ENCODE peak calls at places on chromosome 2, in five cellular contexts. One of them, this sample, is unnamed. For H3K4me1, the result is how much of the 10 kb centered on the place peaks cover.

GRCh38 chr2:65436825-65437221 is 4.4 kb upstream of the SPRED2 start:
- DNase-seq in K562: peak
- DNase-seq in GM12878: peak
- DNase-seq in HepG2: no peak
- DNase-seq in HCT116: no peak
- DNase-seq in this sample: no peak

GRCh38 chr2:11493282-11493681 is 27.3 kb upstream of the E2F6 start:
- DNase-seq in HepG2: no peak
- DNase-seq in K562: no peak
- DNase-seq in GM12878: no peak
- DNase-seq in HCT116: no peak
- DNase-seq in this sample: no peak

GRCh38 chr2:5921081-5921642 is 229.0 kb downstream of the SOX11 start:
- DNase-seq in K562: no peak
- DNase-seq in GM12878: no peak
- DNase-seq in HepG2: peak
- DNase-seq in HCT116: no peak
- DNase-seq in this sample: no peak

GRCh38 chr2:111705206-111705605 is 178.8 kb downstream of the ANAPC1 start:
- DNase-seq in GM12878: no peak
- DNase-seq in K562: no peak
- DNase-seq in HepG2: no peak
- DNase-seq in HCT116: no peak
- DNase-seq in this sample: no peak

GRCh38 chr2:100223502-100223901 is 81.1 kb upstream of the AFF3 start:
- DNase-seq in K562: no peak
- DNase-seq in HepG2: no peak
- DNase-seq in HCT116: no peak
- DNase-seq in GM12878: no peak
- DNase-seq in this sample: no peak

GRCh38 chr2:182912518-182912915 is 46.1 kb upstream of the FRZB start:
- DNase-seq in GM12878: no peak
- DNase-seq in K562: no peak
- DNase-seq in HepG2: no peak
- DNase-seq in HCT116: no peak
- DNase-seq in this sample: no peak

GRCh38 chr2:211035548-211036185 is 479.3 kb downstream of the CPS1 start:
- DNase-seq in GM12878: no peak
- DNase-seq in K562: no peak
- DNase-seq in HepG2: peak
- DNase-seq in HCT116: peak
- DNase-seq in this sample: peak

GRCh38 chr2:231925303-231926179 is 655 bp downstream of the NPPC start:
- DNase-seq in GM12878: no peak
- DNase-seq in HCT116: peak
- DNase-seq in HepG2: peak
- DNase-seq in K562: peak
- DNase-seq in this sample: peak

GRCh38 chr2:158411748-158412147 is 44.8 kb downstream of the CCDC148 start:
- DNase-seq in GM12878: no peak
- DNase-seq in K562: no peak
- DNase-seq in HepG2: no peak
- DNase-seq in HCT116: no peak
- DNase-seq in this sample: no peak

GRCh38 chr2:221420245-221420644 is 151.9 kb downstream of the EPHA4 start:
- DNase-seq in GM12878: peak
- DNase-seq in HCT116: no peak
- DNase-seq in K562: no peak
- DNase-seq in HepG2: no peak
- DNase-seq in this sample: no peak

GRCh38 chr2:85710687-85711577 is 16.8 kb downstream of the GNLY start:
- DNase-seq in HCT116: no peak
- DNase-seq in HepG2: no peak
- DNase-seq in K562: no peak
- DNase-seq in GM12878: no peak
- DNase-seq in this sample: no peak

GRCh38 chr2:180006236-180006635 is 861 bp downstream of the CWC22 start:
- DNase-seq in K562: no peak
- DNase-seq in HepG2: no peak
- DNase-seq in GM12878: no peak
- DNase-seq in HCT116: no peak
- DNase-seq in this sample: no peak

GRCh38 chr2:191462370-191462769 is 215.6 kb upstream of the NABP1 start:
- DNase-seq in K562: no peak
- DNase-seq in GM12878: no peak
- DNase-seq in HepG2: no peak
- DNase-seq in HCT116: no peak
- DNase-seq in this sample: no peak

GRCh38 chr2:39684495-39684894 is 18.8 kb downstream of the TMEM178A start:
- DNase-seq in HCT116: no peak
- DNase-seq in GM12878: no peak
- DNase-seq in HepG2: no peak
- DNase-seq in K562: peak
- DNase-seq in this sample: no peak

GRCh38 chr2:133633851-133634250 is 65.6 kb upstream of the NCKAP5 start:
- DNase-seq in HCT116: no peak
- DNase-seq in K562: no peak
- DNase-seq in HepG2: no peak
- DNase-seq in GM12878: no peak
- DNase-seq in this sample: no peak

GRCh38 chr2:154229971-154230370 is 358.2 kb downstream of the GALNT13 start:
- DNase-seq in HepG2: no peak
- DNase-seq in GM12878: no peak
- DNase-seq in HCT116: no peak
- DNase-seq in K562: no peak
- DNase-seq in this sample: no peak

GRCh38 chr2:178484245-178485041 is 4.2 kb downstream of the PLEKHA3 start:
- DNase-seq in GM12878: no peak
- DNase-seq in K562: peak
- DNase-seq in HCT116: no peak
- DNase-seq in HepG2: no peak
- DNase-seq in this sample: no peak

GRCh38 chr2:203908344-203909185 is 28.0 kb upstream of the ICOS start:
- DNase-seq in GM12878: no peak
- DNase-seq in HCT116: no peak
- DNase-seq in HepG2: no peak
- DNase-seq in K562: no peak
- DNase-seq in this sample: no peak

GRCh38 chr2:230875347-230876315 is 10.9 kb downstream of the ITM2C start:
- DNase-seq in GM12878: no peak
- DNase-seq in K562: no peak
- DNase-seq in HepG2: no peak
- DNase-seq in HCT116: no peak
- DNase-seq in this sample: no peak

GRCh38 chr2:109527846-109528705 is 85.7 kb downstream of the SEPTIN10 start:
- DNase-seq in K562: no peak
- DNase-seq in HepG2: peak
- DNase-seq in HCT116: no peak
- DNase-seq in GM12878: no peak
- DNase-seq in this sample: no peak

GRCh38 chr2:16246281-16246850 is 306.0 kb downstream of the MYCN start:
- DNase-seq in HepG2: no peak
- DNase-seq in GM12878: no peak
- DNase-seq in HCT116: no peak
- DNase-seq in K562: no peak
- DNase-seq in this sample: no peak

GRCh38 chr2:120520929-120521912 is 175.3 kb downstream of the INHBB start:
- DNase-seq in GM12878: no peak
- DNase-seq in K562: peak
- DNase-seq in HCT116: peak
- DNase-seq in HepG2: peak
- DNase-seq in this sample: peak

GRCh38 chr2:127514485-127514884 is 11.8 kb downstream of the IWS1 start:
- DNase-seq in K562: no peak
- DNase-seq in HepG2: no peak
- DNase-seq in HCT116: no peak
- DNase-seq in GM12878: no peak
- DNase-seq in this sample: no peak

GRCh38 chr2:178420463-178420990 is 30.4 kb downstream of the PRKRA start:
- DNase-seq in GM12878: no peak
- DNase-seq in HepG2: no peak
- DNase-seq in K562: no peak
- DNase-seq in HCT116: no peak
- DNase-seq in this sample: no peak

GRCh38 chr2:165293439-165294420 is 54.5 kb downstream of the SCN2A start:
- DNase-seq in HCT116: peak
- DNase-seq in K562: peak
- DNase-seq in HepG2: peak
- DNase-seq in GM12878: peak
- DNase-seq in this sample: peak

GRCh38 chr2:205852457-205852856 is 170.2 kb downstream of the NRP2 start:
- DNase-seq in HepG2: no peak
- DNase-seq in GM12878: no peak
- DNase-seq in HCT116: no peak
- DNase-seq in K562: no peak
- DNase-seq in this sample: no peak

GRCh38 chr2:231890896-231891513 is 35.2 kb downstream of the NPPC start:
- DNase-seq in GM12878: no peak
- DNase-seq in HCT116: no peak
- DNase-seq in K562: no peak
- DNase-seq in HepG2: no peak
- DNase-seq in this sample: no peak

GRCh38 chr2:69780907-69781306 is 39.0 kb downstream of the ANXA4 start:
- DNase-seq in K562: no peak
- DNase-seq in HCT116: no peak
- DNase-seq in HepG2: peak
- DNase-seq in GM12878: no peak
- DNase-seq in this sample: no peak

GRCh38 chr2:173881886-173882285 is 83.3 kb downstream of the SP3 start:
- DNase-seq in K562: no peak
- DNase-seq in HCT116: no peak
- DNase-seq in GM12878: no peak
- DNase-seq in HepG2: no peak
- DNase-seq in this sample: no peak

DNA sequence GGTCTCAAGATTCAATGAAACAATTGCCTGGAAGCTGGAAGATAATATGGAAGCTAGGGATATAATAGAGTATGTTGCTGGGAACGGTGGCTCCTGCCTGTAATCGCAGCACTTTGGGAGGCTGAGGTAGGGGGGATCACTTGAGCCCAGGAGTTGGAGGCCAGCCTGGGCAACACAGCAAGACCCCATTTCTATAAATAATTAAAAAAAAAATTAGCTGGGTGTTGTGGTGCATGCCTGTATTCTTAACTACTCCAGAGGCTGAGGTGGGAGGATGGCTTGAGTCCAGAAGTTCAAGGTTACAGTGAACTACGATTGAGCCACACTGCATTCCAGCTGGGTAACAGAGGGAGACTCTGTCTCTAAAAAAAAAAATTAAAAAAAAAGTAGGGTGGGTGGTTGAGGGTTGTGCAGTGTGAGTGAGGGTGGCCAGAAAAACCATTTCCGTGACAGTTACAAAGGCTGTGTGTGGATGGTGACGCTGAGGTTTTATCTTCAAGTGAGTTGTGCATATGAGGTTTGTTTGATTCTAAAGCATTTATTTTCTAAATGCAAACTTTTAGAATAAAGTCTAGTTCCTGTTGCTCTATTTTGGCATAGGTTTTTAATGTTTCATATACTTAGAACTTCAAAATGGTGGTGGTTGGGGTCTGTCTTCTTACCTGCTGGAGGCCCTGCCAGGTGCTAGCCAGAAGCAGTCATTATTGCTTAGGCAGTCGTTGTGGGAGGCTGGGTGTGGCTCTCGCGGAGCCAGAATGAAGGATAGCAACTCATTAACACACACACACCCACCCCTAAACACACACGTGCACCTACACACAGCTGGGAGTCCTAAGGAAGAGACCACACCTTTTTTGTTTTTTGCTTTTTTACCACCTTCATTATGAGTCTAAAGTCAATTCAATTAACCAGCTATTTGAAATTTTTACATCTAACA is 4.7 kb upstream of the IL1R2 start:
- DNase-seq in HepG2: peak
- DNase-seq in K562: no peak
- DNase-seq in HCT116: no peak
- DNase-seq in GM12878: no peak
- DNase-seq in this sample: no peak
- H3K4me1 ChIP-seq in HepG2: half or more
- H3K4me1 ChIP-seq in K562: under half
- H3K4me1 ChIP-seq in HCT116: under half
- H3K4me1 ChIP-seq in GM12878: under half
- H3K4me1 ChIP-seq in this sample: under half

DNA sequence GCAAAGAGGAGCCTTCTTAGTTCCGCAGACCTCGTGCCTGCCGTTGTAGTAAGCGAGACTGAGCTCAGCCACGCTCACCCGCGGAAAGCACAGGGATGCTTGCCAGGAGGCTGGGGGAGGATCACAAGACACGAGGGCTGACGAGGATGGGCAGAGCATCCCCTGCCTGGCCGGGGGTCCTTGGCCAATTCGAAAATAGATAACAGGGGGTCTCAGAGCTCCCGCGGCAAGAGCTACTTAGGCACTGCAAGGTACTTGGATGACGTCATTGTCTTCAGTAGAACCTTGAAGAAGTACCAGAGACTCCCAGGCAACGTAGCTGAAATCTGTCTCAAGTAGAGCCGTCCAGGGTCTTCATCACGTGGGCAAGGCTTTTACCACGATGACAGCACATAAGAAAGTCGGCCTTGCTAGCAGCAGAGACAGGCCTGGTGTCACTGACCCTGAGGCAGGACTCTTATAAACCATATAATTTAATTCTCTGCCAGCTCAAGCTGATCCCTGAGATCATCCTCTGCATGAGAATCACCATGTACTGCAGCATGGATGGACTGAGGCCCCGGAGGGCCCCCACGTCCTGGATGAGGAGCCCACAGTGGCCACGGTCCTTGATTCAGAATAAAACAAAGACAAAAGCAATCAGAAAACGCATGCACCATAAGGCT is 81.9 kb downstream of the TMEM18 start:
- DNase-seq in K562: no peak
- DNase-seq in HCT116: no peak
- DNase-seq in GM12878: no peak
- DNase-seq in HepG2: no peak
- DNase-seq in this sample: no peak
- TF ChIP-seq ZNF274 in K562: no peak
- TF ChIP-seq ZNF274 in HCT116: no peak
- TF ChIP-seq ZNF274 in GM12878: no peak
- TF ChIP-seq ZNF274 in HepG2: no peak
- TF ChIP-seq ZNF274 in this sample: no peak

DNA sequence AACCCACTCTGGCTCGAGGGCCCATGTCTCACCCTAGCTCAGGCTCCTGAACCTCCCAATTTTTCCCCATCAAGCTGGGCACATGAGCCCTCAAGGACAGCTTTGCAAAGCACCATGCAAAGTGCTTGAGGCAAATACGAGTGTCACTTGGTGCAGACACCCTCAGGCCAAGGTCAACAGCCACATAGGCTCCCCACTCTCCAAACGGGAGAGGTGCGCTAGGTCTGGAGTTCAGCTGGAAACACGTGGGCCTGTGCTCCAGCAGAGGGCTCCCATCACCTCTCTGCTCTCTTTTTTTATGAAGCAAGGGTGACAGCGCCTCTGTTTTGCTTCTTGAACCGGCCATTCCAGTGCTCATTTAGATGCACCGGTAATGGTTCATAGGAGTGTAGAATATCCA is 11.9 kb upstream of the ARHGAP25 start:
- DNase-seq in HepG2: peak
- DNase-seq in K562: peak
- DNase-seq in HCT116: peak
- DNase-seq in GM12878: no peak
- DNase-seq in this sample: no peak
- H3K4me1 ChIP-seq in HepG2: under half
- H3K4me1 ChIP-seq in K562: under half
- H3K4me1 ChIP-seq in HCT116: under half
- H3K4me1 ChIP-seq in GM12878: under half
- H3K4me1 ChIP-seq in this sample: under half

GRCh38 chr2:239025081-239025801 is 177.4 kb downstream of the TWIST2 start:
- DNase-seq in HepG2: no peak
- DNase-seq in HCT116: no peak
- DNase-seq in GM12878: no peak
- DNase-seq in K562: no peak
- DNase-seq in this sample: no peak
- TF ChIP-seq ZNF274 in HepG2: no peak
- TF ChIP-seq ZNF274 in HCT116: no peak
- TF ChIP-seq ZNF274 in GM12878: no peak
- TF ChIP-seq ZNF274 in K562: no peak
- TF ChIP-seq ZNF274 in this sample: no peak

This sample was measured in NT2/D1.